ENCODE peak calls at places on chromosomes 13 and 19, in six cellular contexts. C is endodermal cell, D is cardiac muscle cell, F is body of pancreas, I is neural progenitor cell, Y is OCI-LY7. P is an unnamed sample. For H3K9me3, the result is how much of the 10 kb centered on the place peaks cover.

GRCh38 chr19:47095707-47096704 is 17.6 kb downstream of the ZC3H4 start:
- DNase-seq in C (peak), I (no peak), D (peak), Y (no peak), F (peak), P (no peak)

GRCh38 chr19:3036119-3036794 is 7.2 kb upstream of the TLE2 start:
- DNase-seq in D (peak), C (peak), F (peak), Y (peak), I (peak), P (peak)

GRCh38 chr19:47996230-47996727 is 1.8 kb downstream of the ELSPBP1 start:
- DNase-seq in I (no peak), D (no peak), F (no peak), Y (no peak), C (no peak), P (no peak)

GRCh38 chr13:65133094-65133493 is 2097.0 kb downstream of the PCDH9 start:
- DNase-seq in F (no peak), C (peak), I (peak), D (no peak), Y (no peak), P (no peak)

GRCh38 chr19:53942001-53942786 is 20.5 kb upstream of the CACNG8 start:
- DNase-seq in F (no peak), I (peak), Y (no peak), D (no peak), C (peak), P (no peak)

GRCh38 chr13:77480071-77480470 is 55.4 kb upstream of the SCEL start:
- DNase-seq in D (peak), C (no peak), Y (no peak), I (peak), F (no peak), P (no peak)

GRCh38 chr19:18373892-18374629 is 11.9 kb upstream of the GDF15 start:
- DNase-seq in I (peak), C (peak), Y (peak), F (peak), D (peak), P (no peak)

GRCh38 chr19:38264486-38265212 is at the start of gene SPINT2:
- DNase-seq in I (peak), F (no peak), Y (peak), C (peak), D (no peak), P (peak)

GRCh38 chr19:16441661-16442071 is 30.1 kb downstream of the EPS15L1 start:
- DNase-seq in C (peak), I (peak), D (no peak), Y (peak), F (no peak), P (no peak)

GRCh38 chr13:104534847-104535246 is 1468.6 kb upstream of the SLC10A2 start:
- DNase-seq in D (no peak), F (no peak), I (peak), Y (peak), C (peak), P (no peak)

GRCh38 chr19:28883241-28883693 is 329.7 kb downstream of the UQCRFS1 start:
- DNase-seq in D (peak), I (peak), F (no peak), C (peak), Y (no peak), P (no peak)

GRCh38 chr19:48443262-48443661 is 2.5 kb upstream of the GRWD1 start:
- DNase-seq in C (peak), Y (no peak), D (no peak), I (peak), F (peak), P (no peak)

GRCh38 chr19:35545855-35546381 is 492 bp downstream of the TMEM147 start:
- DNase-seq in C (no peak), Y (peak), I (no peak), F (peak), D (peak), P (no peak)

GRCh38 chr19:52922841-52923781 is at the start of gene ZNF888:
- DNase-seq in D (peak), Y (peak), F (peak), C (peak), I (peak), P (peak)

GRCh38 chr13:25371608-25372274 is at the start of gene ATP8A2:
- DNase-seq in D (no peak), Y (no peak), I (peak), C (peak), F (no peak), P (no peak)

GRCh38 chr13:20192470-20193141 is at the start of gene GJB2:
- DNase-seq in D (no peak), F (no peak), Y (no peak), C (peak), I (peak), P (no peak)

GRCh38 chr19:33333151-33333550 is 30.8 kb upstream of the CEBPA start:
- DNase-seq in I (no peak), D (no peak), Y (no peak), C (no peak), F (no peak), P (no peak)

GRCh38 chr13:94660695-94661324 is 51.5 kb downstream of the SOX21 start:
- DNase-seq in C (no peak), I (peak), F (no peak), D (peak), Y (peak), P (no peak)

GRCh38 chr19:44648536-44649370 is 5.0 kb downstream of the PVR start:
- DNase-seq in D (peak), I (no peak), F (peak), C (no peak), Y (no peak), P (no peak)

GRCh38 chr19:43554317-43554895 is 20.9 kb downstream of the XRCC1 start:
- DNase-seq in Y (no peak), F (no peak), D (no peak), I (no peak), C (no peak), P (no peak)

GRCh38 chr13:48066310-48066989 is 28.5 kb downstream of the MED4 start:
- DNase-seq in I (no peak), C (no peak), F (no peak), Y (no peak), D (peak), P (no peak)

GRCh38 chr13:29159871-29160270 is 339.7 kb downstream of the MTUS2 start:
- DNase-seq in F (no peak), Y (no peak), I (no peak), C (no peak), D (no peak), P (no peak)

GRCh38 chr13:76014618-76015315 is 378.6 kb downstream of the LMO7 start:
- DNase-seq in D (peak), Y (no peak), F (no peak), I (no peak), C (no peak), P (no peak)

GRCh38 chr13:39676315-39676876 is 20.9 kb downstream of the COG6 start:
- DNase-seq in C (no peak), I (peak), Y (peak), D (peak), F (no peak), P (peak)

GRCh38 chr13:93534181-93534700 is 307.6 kb downstream of the GPC6 start:
- DNase-seq in D (peak), I (no peak), C (no peak), F (no peak), Y (no peak), P (no peak)

GRCh38 chr13:99231726-99232125 is 26.5 kb downstream of the GPR18 start:
- DNase-seq in D (no peak), F (no peak), I (no peak), C (no peak), Y (peak), P (no peak)

GRCh38 chr13:47178090-47178950 is 281.5 kb upstream of the HTR2A start:
- DNase-seq in Y (peak), D (no peak), I (no peak), F (no peak), C (no peak), P (no peak)

GRCh38 chr19:4909172-4909896 is at the start of gene UHRF1:
- DNase-seq in D (no peak), F (no peak), Y (peak), I (peak), C (peak), P (no peak)

GRCh38 chr13:54989418-54989817 is 1960.8 kb downstream of the OLFM4 start:
- DNase-seq in I (no peak), F (no peak), Y (no peak), D (no peak), C (no peak), P (no peak)

GRCh38 chr13:113930711-113931637 is 42.9 kb downstream of the C13orf46 start:
- DNase-seq in Y (no peak), I (no peak), F (no peak), D (no peak), C (peak), P (peak)

GRCh38 chr13:26538363-26539317 is 18.8 kb upstream of the WASF3 start:
- DNase-seq in C (no peak), D (peak), F (no peak), Y (no peak), I (no peak), P (no peak)

GRCh38 chr13:34545461-34545860 is 396.6 kb upstream of the NBEA start:
- DNase-seq in I (no peak), C (no peak), F (no peak), D (no peak), Y (no peak), P (no peak)

GRCh38 chr13:31001647-31002046 is 69.2 kb downstream of the TEX26 start:
- DNase-seq in D (no peak), Y (no peak), I (no peak), F (no peak), C (peak), P (no peak)

GRCh38 chr13:48142437-48142836 is 47.5 kb upstream of the MED4 start:
- DNase-seq in I (no peak), C (no peak), D (no peak), Y (no peak), F (no peak), P (no peak)

GRCh38 chr13:52001120-52001731 is 10.0 kb downstream of the ATP7B start:
- DNase-seq in D (peak), C (peak), Y (peak), F (no peak), I (peak), P (no peak)

GRCh38 chr19:17779281-17779930 is 15.5 kb upstream of the B3GNT3 start:
- DNase-seq in D (peak), C (peak), I (peak), Y (no peak), F (no peak), P (no peak)

GRCh38 chr19:12546903-12547302 is 4.4 kb downstream of the ZNF564 start:
- DNase-seq in D (no peak), I (no peak), F (no peak), Y (no peak), C (no peak), P (no peak)

GRCh38 chr19:12544401-12544876 is 6.8 kb downstream of the ZNF564 start:
- DNase-seq in Y (no peak), I (no peak), C (no peak), F (no peak), D (peak), P (no peak)

GRCh38 chr19:12546068-12546467 is 5.2 kb downstream of the ZNF564 start:
- DNase-seq in I (no peak), C (no peak), D (no peak), F (no peak), Y (no peak), P (no peak)

GRCh38 chr19:12543855-12544254 is 7.4 kb downstream of the ZNF564 start:
- DNase-seq in I (no peak), F (no peak), C (no peak), Y (no peak), D (peak), P (no peak)

DNA sequence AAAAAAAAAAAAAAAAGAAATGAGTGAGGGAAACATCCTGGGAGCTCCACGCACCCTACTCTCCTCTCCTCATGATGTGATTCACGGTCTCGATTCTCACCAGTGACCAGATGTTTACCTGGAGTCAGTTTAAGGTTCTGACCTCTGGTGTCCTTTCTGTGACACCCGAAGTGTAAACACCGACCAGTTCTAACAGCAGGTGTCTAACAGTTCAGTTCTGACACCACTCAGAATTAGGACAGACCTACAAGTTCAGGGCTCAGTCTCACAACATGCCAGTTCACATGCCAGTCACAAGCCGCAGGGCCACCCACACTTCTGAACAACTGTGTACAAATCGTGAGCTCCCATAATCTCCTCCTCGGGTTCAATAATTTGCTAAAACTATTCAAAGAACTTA is 6.0 kb downstream of the ZNF564 start:
- DNase-seq in D (no peak), Y (no peak), I (no peak), F (no peak), C (no peak), P (no peak)
- H3K9me3 ChIP-seq in D (under half), Y (under half), I (under half), F (under half), C (half or more), P (under half)

GRCh38 chr19:30516111-30516510 is 143.9 kb downstream of the ZNF536 start:
- DNase-seq in D (no peak), I (no peak), F (no peak), Y (no peak), C (no peak), P (no peak)
- TF ChIP-seq CTCF in D (no peak), I (no peak), F (no peak), Y (no peak), C (no peak), P (no peak)

DNA sequence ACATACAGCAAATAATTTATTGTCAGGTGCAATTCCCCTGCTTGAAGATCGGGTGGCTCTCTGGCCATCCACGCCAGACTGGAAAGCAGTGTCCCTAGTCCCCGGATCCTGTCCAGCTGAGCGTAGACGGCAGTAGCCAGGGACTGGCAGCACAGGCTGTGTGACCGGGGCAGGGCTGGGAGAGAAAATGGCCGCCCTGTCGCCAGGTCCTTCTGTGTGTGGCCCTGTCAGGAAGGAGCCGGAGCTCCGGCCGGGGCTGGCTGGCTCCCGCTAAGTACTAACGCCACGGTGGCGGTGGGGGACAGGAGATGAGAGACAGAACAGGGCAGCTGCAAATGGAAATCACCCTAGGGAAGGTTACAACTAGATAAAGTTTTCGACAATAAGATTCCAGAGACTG is 253.2 kb downstream of the TSHZ3 start:
- DNase-seq in Y (no peak), F (no peak), D (no peak), I (peak), C (no peak), P (no peak)
- H3K27ac ChIP-seq in Y (no peak), F (no peak), D (peak), I (no peak), C (peak), P (no peak)

GRCh38 chr19:50640368-50640767 is 687 bp upstream of the SYT3 start:
- DNase-seq in C (no peak), I (no peak), Y (no peak), F (no peak), D (no peak), P (no peak)
- H3K9me3 ChIP-seq in C (under half), I (under half), Y (under half), F (under half), D (under half), P (under half)

GRCh38 chr19:366951-367350 is 22.4 kb upstream of the MIER2 start:
- DNase-seq in Y (no peak), C (peak), F (no peak), D (no peak), I (no peak), P (no peak)
- TF ChIP-seq CTCF in Y (no peak), C (no peak), F (no peak), D (no peak), I (no peak), P (no peak)

GRCh38 chr19:40090256-40091204 is at the start of gene ZNF780A:
- DNase-seq in C (peak), I (peak), Y (peak), F (peak), D (peak), P (peak)

GRCh38 chr19:40091205-40092129 is 724 bp upstream of the ZNF780A start:
- DNase-seq in I (no peak), Y (peak), F (no peak), C (no peak), D (no peak), P (no peak)

GRCh38 chr19:40088299-40089047 is 2.3 kb downstream of the ZNF780A start:
- DNase-seq in I (no peak), F (no peak), D (no peak), Y (no peak), C (no peak), P (no peak)

GRCh38 chr19:40084948-40085347 is 5.8 kb downstream of the ZNF780A start:
- DNase-seq in I (no peak), Y (no peak), C (peak), F (no peak), D (peak), P (no peak)

GRCh38 chr19:40089462-40089861 is 1.3 kb downstream of the ZNF780A start:
- DNase-seq in D (peak), C (no peak), F (no peak), Y (peak), I (no peak), P (no peak)
- H3K27ac ChIP-seq in D (peak), C (no peak), F (peak), Y (no peak), I (no peak), P (no peak)

GRCh38 chr13:96450635-96451034 is 360.7 kb downstream of the HS6ST3 start:
- DNase-seq in I (no peak), Y (no peak), D (no peak), C (no peak), F (no peak), P (no peak)

GRCh38 chr13:96444676-96445075 is 354.8 kb downstream of the HS6ST3 start:
- DNase-seq in I (no peak), Y (no peak), C (no peak), F (no peak), D (no peak), P (no peak)

GRCh38 chr13:96449920-96450319 is 360.0 kb downstream of the HS6ST3 start:
- DNase-seq in D (no peak), I (no peak), F (no peak), C (no peak), Y (no peak), P (no peak)
- H3K9me3 ChIP-seq in D (under half), I (under half), F (under half), C (under half), Y (under half), P (under half)

GRCh38 chr19:58471736-58472135 is 4.4 kb upstream of the ZNF446 start:
- DNase-seq in C (no peak), F (no peak), D (no peak), Y (no peak), I (no peak), P (no peak)

GRCh38 chr19:58468216-58468839 is 1.4 kb downstream of the ZNF324 start:
- DNase-seq in F (no peak), Y (no peak), C (no peak), D (no peak), I (no peak), P (no peak)

GRCh38 chr19:58466089-58466759 is 656 bp upstream of the ZNF324 start:
- DNase-seq in F (no peak), Y (peak), D (no peak), I (no peak), C (no peak), P (no peak)

GRCh38 chr19:58469241-58470013 is 2.5 kb downstream of the ZNF324 start:
- DNase-seq in F (no peak), Y (no peak), D (no peak), C (no peak), I (no peak), P (no peak)

GRCh38 chr19:58466760-58467589 is at the start of gene ZNF324:
- DNase-seq in F (peak), I (peak), D (peak), C (peak), Y (peak), P (peak)
- TF ChIP-seq CTCF in F (peak), I (no peak), D (no peak), C (no peak), Y (peak), P (no peak)

GRCh38 chr13:27927444-27928352 is 7.9 kb downstream of the PDX1 start:
- DNase-seq in C (peak), Y (no peak), I (peak), D (no peak), F (peak), P (no peak)
- H3K27ac ChIP-seq in C (no peak), Y (no peak), I (no peak), D (no peak), F (peak), P (no peak)

GRCh38 chr13:112784811-112785418 is 95.1 kb downstream of the ATP11A start:
- DNase-seq in I (no peak), C (no peak), F (no peak), Y (no peak), D (no peak), P (no peak)

GRCh38 chr13:112781881-112782361 is 92.1 kb downstream of the ATP11A start:
- DNase-seq in I (no peak), F (peak), Y (no peak), C (no peak), D (no peak), P (no peak)

GRCh38 chr13:112782433-112783010 is 92.7 kb downstream of the ATP11A start:
- DNase-seq in F (no peak), D (no peak), C (no peak), I (no peak), Y (no peak), P (no peak)

GRCh38 chr13:112783946-112784500 is 94.2 kb downstream of the ATP11A start:
- DNase-seq in Y (no peak), F (no peak), I (no peak), C (peak), D (no peak), P (no peak)

GRCh38 chr13:112783135-112783945 is 93.5 kb downstream of the ATP11A start:
- DNase-seq in Y (no peak), F (no peak), I (no peak), D (peak), C (no peak), P (no peak)
- H3K9me3 ChIP-seq in Y (under half), F (under half), I (under half), D (under half), C (under half), P (under half)

P was measured in CD4-positive, alpha-beta T cell.